ENCODE peak calls at places on chromosomes 6 and 20, in five cellular contexts. One of them, this sample, is unnamed. For H3K4me1, the result is how much of the 10 kb centered on the place peaks cover.

GRCh38 chr6:22099241-22099640 is 197.6 kb downstream of the PRL start:
- DNase-seq in uterus: no peak
- DNase-seq in ovary: no peak
- DNase-seq in cardiac muscle cell: no peak
- DNase-seq in pancreas: no peak
- DNase-seq in this sample: no peak

GRCh38 chr6:168167431-168168315 is 88.7 kb upstream of the FRMD1 start:
- DNase-seq in uterus: no peak
- DNase-seq in ovary: no peak
- DNase-seq in cardiac muscle cell: no peak
- DNase-seq in pancreas: no peak
- DNase-seq in this sample: no peak

GRCh38 chr6:144289006-144289405 is 3.9 kb downstream of the UTRN start:
- DNase-seq in uterus: no peak
- DNase-seq in ovary: no peak
- DNase-seq in cardiac muscle cell: no peak
- DNase-seq in pancreas: no peak
- DNase-seq in this sample: no peak

GRCh38 chr6:133646021-133646682 is 242.8 kb upstream of the TCF21 start:
- DNase-seq in uterus: no peak
- DNase-seq in ovary: no peak
- DNase-seq in cardiac muscle cell: peak
- DNase-seq in pancreas: no peak
- DNase-seq in this sample: no peak

GRCh38 chr6:37524025-37524647 is 24.4 kb upstream of the CCDC167 start:
- DNase-seq in uterus: no peak
- DNase-seq in ovary: no peak
- DNase-seq in cardiac muscle cell: no peak
- DNase-seq in pancreas: no peak
- DNase-seq in this sample: no peak

GRCh38 chr6:25017486-25017885 is 81.7 kb upstream of the RIPOR2 start:
- DNase-seq in uterus: no peak
- DNase-seq in ovary: no peak
- DNase-seq in cardiac muscle cell: no peak
- DNase-seq in pancreas: no peak
- DNase-seq in this sample: no peak

GRCh38 chr6:138981416-138981815 is 6.6 kb downstream of the REPS1 start:
- DNase-seq in uterus: no peak
- DNase-seq in ovary: no peak
- DNase-seq in cardiac muscle cell: peak
- DNase-seq in pancreas: no peak
- DNase-seq in this sample: no peak

GRCh38 chr20:63554361-63555278 is 661 bp downstream of the FNDC11 start:
- DNase-seq in uterus: no peak
- DNase-seq in ovary: no peak
- DNase-seq in cardiac muscle cell: no peak
- DNase-seq in pancreas: no peak
- DNase-seq in this sample: no peak

GRCh38 chr6:167717867-167718266 is 108.8 kb upstream of the AFDN start:
- DNase-seq in uterus: no peak
- DNase-seq in ovary: no peak
- DNase-seq in cardiac muscle cell: no peak
- DNase-seq in pancreas: no peak
- DNase-seq in this sample: no peak

GRCh38 chr20:22690000-22690399 is 105.6 kb upstream of the FOXA2 start:
- DNase-seq in uterus: no peak
- DNase-seq in ovary: no peak
- DNase-seq in cardiac muscle cell: no peak
- DNase-seq in pancreas: no peak
- DNase-seq in this sample: no peak

GRCh38 chr6:20313086-20313485 is 88.6 kb upstream of the E2F3 start:
- DNase-seq in uterus: no peak
- DNase-seq in ovary: no peak
- DNase-seq in cardiac muscle cell: no peak
- DNase-seq in pancreas: no peak
- DNase-seq in this sample: no peak

GRCh38 chr6:47146426-47147174 is 104.5 kb upstream of the ADGRF1 start:
- DNase-seq in uterus: no peak
- DNase-seq in ovary: no peak
- DNase-seq in cardiac muscle cell: peak
- DNase-seq in pancreas: no peak
- DNase-seq in this sample: no peak

GRCh38 chr6:124676033-124676432 is 286.2 kb upstream of the RNF217 start:
- DNase-seq in uterus: no peak
- DNase-seq in ovary: no peak
- DNase-seq in cardiac muscle cell: peak
- DNase-seq in pancreas: no peak
- DNase-seq in this sample: no peak

GRCh38 chr6:144181639-144182038 is 31.3 kb downstream of the STX11 start:
- DNase-seq in uterus: no peak
- DNase-seq in ovary: no peak
- DNase-seq in cardiac muscle cell: peak
- DNase-seq in pancreas: no peak
- DNase-seq in this sample: no peak

GRCh38 chr6:44234101-44235090 is 11.0 kb downstream of the SLC29A1 start:
- DNase-seq in uterus: peak
- DNase-seq in ovary: peak
- DNase-seq in cardiac muscle cell: peak
- DNase-seq in pancreas: no peak
- DNase-seq in this sample: no peak

GRCh38 chr20:8756410-8756809 is 312.5 kb upstream of the PLCB4 start:
- DNase-seq in uterus: no peak
- DNase-seq in ovary: no peak
- DNase-seq in cardiac muscle cell: peak
- DNase-seq in pancreas: no peak
- DNase-seq in this sample: no peak

GRCh38 chr20:4060856-4061440 is 45.6 kb upstream of the RNF24 start:
- DNase-seq in uterus: no peak
- DNase-seq in ovary: no peak
- DNase-seq in cardiac muscle cell: no peak
- DNase-seq in pancreas: no peak
- DNase-seq in this sample: no peak

GRCh38 chr20:4012631-4013030 is 2.7 kb downstream of the RNF24 start:
- DNase-seq in uterus: no peak
- DNase-seq in ovary: no peak
- DNase-seq in cardiac muscle cell: peak
- DNase-seq in pancreas: no peak
- DNase-seq in this sample: no peak

GRCh38 chr6:12010635-12011275 is 1.4 kb upstream of the HIVEP1 start:
- DNase-seq in uterus: peak
- DNase-seq in ovary: peak
- DNase-seq in cardiac muscle cell: no peak
- DNase-seq in pancreas: peak
- DNase-seq in this sample: no peak

GRCh38 chr6:6556738-6557503 is 31.6 kb upstream of the LY86 start:
- DNase-seq in uterus: no peak
- DNase-seq in ovary: no peak
- DNase-seq in cardiac muscle cell: peak
- DNase-seq in pancreas: peak
- DNase-seq in this sample: peak

GRCh38 chr6:125099211-125100017 is 54.2 kb upstream of the TPD52L1 start:
- DNase-seq in uterus: peak
- DNase-seq in ovary: peak
- DNase-seq in cardiac muscle cell: peak
- DNase-seq in pancreas: peak
- DNase-seq in this sample: no peak

GRCh38 chr20:48574383-48574782 is 253.4 kb downstream of the PREX1 start:
- DNase-seq in uterus: no peak
- DNase-seq in ovary: no peak
- DNase-seq in cardiac muscle cell: peak
- DNase-seq in pancreas: no peak
- DNase-seq in this sample: no peak

GRCh38 chr20:62142252-62143117 is 709 bp downstream of the PSMA7 start:
- DNase-seq in uterus: no peak
- DNase-seq in ovary: peak
- DNase-seq in cardiac muscle cell: no peak
- DNase-seq in pancreas: peak
- DNase-seq in this sample: no peak

GRCh38 chr6:27505209-27506027 is 32.5 kb upstream of the ZNF184 start:
- DNase-seq in uterus: peak
- DNase-seq in ovary: peak
- DNase-seq in cardiac muscle cell: peak
- DNase-seq in pancreas: peak
- DNase-seq in this sample: peak

GRCh38 chr20:63117151-63117550 is 98.8 kb downstream of the YTHDF1 start:
- DNase-seq in uterus: no peak
- DNase-seq in ovary: no peak
- DNase-seq in cardiac muscle cell: no peak
- DNase-seq in pancreas: no peak
- DNase-seq in this sample: no peak

GRCh38 chr6:101578306-101578705 is 184.8 kb downstream of the GRIK2 start:
- DNase-seq in uterus: no peak
- DNase-seq in ovary: no peak
- DNase-seq in cardiac muscle cell: no peak
- DNase-seq in pancreas: no peak
- DNase-seq in this sample: no peak

GRCh38 chr20:1010659-1011058 is 8.5 kb upstream of the RSPO4 start:
- DNase-seq in uterus: no peak
- DNase-seq in ovary: no peak
- DNase-seq in cardiac muscle cell: no peak
- DNase-seq in pancreas: no peak
- DNase-seq in this sample: no peak

GRCh38 chr20:62787866-62788265 is 8.4 kb upstream of the MRGBP start:
- DNase-seq in uterus: no peak
- DNase-seq in ovary: no peak
- DNase-seq in cardiac muscle cell: no peak
- DNase-seq in pancreas: no peak
- DNase-seq in this sample: no peak

GRCh38 chr6:99905209-99906106 is 88.6 kb downstream of the MCHR2 start:
- DNase-seq in uterus: no peak
- DNase-seq in ovary: no peak
- DNase-seq in cardiac muscle cell: peak
- DNase-seq in pancreas: no peak
- DNase-seq in this sample: no peak

GRCh38 chr6:109441069-109441816 is 719 bp downstream of the SMPD2 start:
- DNase-seq in uterus: peak
- DNase-seq in ovary: peak
- DNase-seq in cardiac muscle cell: peak
- DNase-seq in pancreas: peak
- DNase-seq in this sample: no peak

GRCh38 chr20:33233129-33233774 is 2.5 kb upstream of the BPIFA1 start:
- DNase-seq in uterus: no peak
- DNase-seq in ovary: no peak
- DNase-seq in cardiac muscle cell: no peak
- DNase-seq in pancreas: no peak
- DNase-seq in this sample: no peak

GRCh38 chr6:3768502-3768901 is 17.0 kb upstream of the PXDC1 start:
- DNase-seq in uterus: no peak
- DNase-seq in ovary: no peak
- DNase-seq in cardiac muscle cell: no peak
- DNase-seq in pancreas: no peak
- DNase-seq in this sample: no peak

GRCh38 chr6:27188206-27188884 is 59.2 kb upstream of the PRSS16 start:
- DNase-seq in uterus: peak
- DNase-seq in ovary: peak
- DNase-seq in cardiac muscle cell: peak
- DNase-seq in pancreas: peak
- DNase-seq in this sample: no peak

GRCh38 chr6:1873781-1874180 is 264.1 kb downstream of the FOXC1 start:
- DNase-seq in uterus: no peak
- DNase-seq in ovary: no peak
- DNase-seq in cardiac muscle cell: no peak
- DNase-seq in pancreas: no peak
- DNase-seq in this sample: no peak

GRCh38 chr20:38110525-38111178 is 54.4 kb downstream of the TGM2 start:
- DNase-seq in uterus: no peak
- DNase-seq in ovary: no peak
- DNase-seq in cardiac muscle cell: no peak
- DNase-seq in pancreas: no peak
- DNase-seq in this sample: no peak
- H3K27ac ChIP-seq in uterus: peak
- H3K27ac ChIP-seq in ovary: no peak
- H3K27ac ChIP-seq in cardiac muscle cell: peak
- H3K27ac ChIP-seq in pancreas: peak
- H3K27ac ChIP-seq in this sample: no peak

DNA sequence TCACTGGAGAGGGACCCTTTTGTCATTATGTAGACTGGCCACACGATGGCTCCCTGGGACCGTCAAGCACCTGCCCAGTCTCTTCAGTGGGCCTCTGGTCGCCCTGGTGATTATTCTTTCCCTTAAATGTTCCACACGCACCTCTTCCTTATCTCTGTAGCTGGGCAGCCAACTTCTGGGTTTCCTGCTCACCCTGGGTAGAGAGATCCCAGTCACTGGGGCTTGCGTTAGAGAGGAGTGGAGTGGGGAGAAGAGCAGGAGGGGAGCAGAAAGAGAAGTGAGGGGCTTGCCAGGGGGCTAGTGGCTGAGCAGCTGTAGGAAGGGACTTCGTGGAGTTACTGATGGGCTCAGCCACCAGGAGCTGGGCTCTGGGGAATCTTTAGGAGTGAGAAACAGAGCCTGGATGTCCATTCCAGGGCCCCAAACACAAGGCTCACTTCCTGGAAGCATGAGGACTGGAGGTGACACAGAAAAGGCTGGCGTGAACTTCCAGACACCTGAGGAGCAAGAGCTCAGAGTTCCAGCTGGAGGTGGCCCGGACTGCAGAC is 150.1 kb downstream of the DHX35 start:
- DNase-seq in uterus: peak
- DNase-seq in ovary: no peak
- DNase-seq in cardiac muscle cell: peak
- DNase-seq in pancreas: peak
- DNase-seq in this sample: no peak
- TF ChIP-seq CTCF in uterus: peak
- TF ChIP-seq CTCF in ovary: no peak
- TF ChIP-seq CTCF in cardiac muscle cell: peak
- TF ChIP-seq CTCF in pancreas: peak
- TF ChIP-seq CTCF in this sample: no peak

DNA sequence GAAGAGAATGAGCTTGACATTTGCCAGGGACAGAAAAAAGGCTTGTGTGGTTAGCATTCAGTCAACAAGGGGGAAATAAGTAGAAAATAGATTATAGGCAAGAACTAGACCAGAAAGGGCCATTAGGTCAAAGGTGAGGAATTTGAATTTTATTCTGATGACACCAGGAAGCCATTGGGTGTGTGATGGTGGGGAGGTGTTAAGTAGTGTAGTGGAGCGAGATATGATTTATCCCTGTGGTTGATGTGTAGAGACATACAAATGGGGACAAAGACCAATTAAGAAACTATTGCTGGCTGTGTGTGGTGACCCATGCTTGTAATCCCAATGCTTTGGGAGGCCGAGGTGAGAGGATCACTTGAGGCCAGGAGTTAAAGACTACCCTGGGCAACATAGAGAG is 11.0 kb downstream of the DSTN start:
- DNase-seq in uterus: no peak
- DNase-seq in ovary: no peak
- DNase-seq in cardiac muscle cell: no peak
- DNase-seq in pancreas: no peak
- DNase-seq in this sample: no peak
- H3K4me1 ChIP-seq in uterus: under half
- H3K4me1 ChIP-seq in ovary: under half
- H3K4me1 ChIP-seq in cardiac muscle cell: under half
- H3K4me1 ChIP-seq in pancreas: under half
- H3K4me1 ChIP-seq in this sample: under half

GRCh38 chr20:44597516-44597915 is 15.1 kb downstream of the PKIG start:
- DNase-seq in uterus: no peak
- DNase-seq in ovary: no peak
- DNase-seq in cardiac muscle cell: no peak
- DNase-seq in pancreas: no peak
- DNase-seq in this sample: no peak
- H3K27ac ChIP-seq in uterus: peak
- H3K27ac ChIP-seq in ovary: no peak
- H3K27ac ChIP-seq in cardiac muscle cell: no peak
- H3K27ac ChIP-seq in pancreas: no peak
- H3K27ac ChIP-seq in this sample: no peak

GRCh38 chr6:98839788-98840361 is 5.5 kb downstream of the POU3F2 start:
- DNase-seq in uterus: no peak
- DNase-seq in ovary: no peak
- DNase-seq in cardiac muscle cell: peak
- DNase-seq in pancreas: no peak
- DNase-seq in this sample: no peak
- TF ChIP-seq CTCF in uterus: no peak
- TF ChIP-seq CTCF in ovary: no peak
- TF ChIP-seq CTCF in cardiac muscle cell: peak
- TF ChIP-seq CTCF in pancreas: no peak
- TF ChIP-seq CTCF in this sample: no peak

This sample was measured in CD8-positive, alpha-beta T cell.